ENCODE peak calls at places on chromosomes 12 and 14, in four cellular contexts. O is suprapubic skin, Q is prostate gland, N is upper lobe of left lung. X is an unnamed sample.

GRCh38 chr14:34453226-34453625 is 8.8 kb downstream of the SPTSSA start:
- DNase-seq in O (no peak), Q (no peak), N (no peak), X (no peak)

GRCh38 chr14:33842299-33842698 is 108.6 kb downstream of the EGLN3 start:
- DNase-seq in O (no peak), Q (no peak), N (no peak), X (no peak)

GRCh38 chr12:25020621-25021243 is 71.8 kb upstream of the BCAT1 start:
- DNase-seq in O (no peak), Q (no peak), N (no peak), X (no peak)

GRCh38 chr12:2489266-2489665 is 305.5 kb upstream of the FKBP4 start:
- DNase-seq in O (no peak), Q (no peak), N (no peak), X (no peak)

GRCh38 chr12:111256629-111257434 is 112.1 kb downstream of the PHETA1 start:
- DNase-seq in O (no peak), Q (no peak), N (no peak), X (no peak)

GRCh38 chr12:126404293-126404851 is 1339.1 kb downstream of the AACS start:
- DNase-seq in O (no peak), Q (no peak), N (no peak), X (no peak)

GRCh38 chr12:124739953-124740561 is 123.6 kb downstream of the SCARB1 start:
- DNase-seq in O (no peak), Q (no peak), N (no peak), X (no peak)

GRCh38 chr12:65685514-65685913 is 138.8 kb upstream of the HMGA2 start:
- DNase-seq in O (no peak), Q (no peak), N (no peak), X (no peak)

GRCh38 chr12:122245553-122245952 is 19.7 kb upstream of the DIABLO start:
- DNase-seq in O (no peak), Q (no peak), N (no peak), X (no peak)

GRCh38 chr12:121799175-121799841 is 4.5 kb upstream of the SETD1B start:
- DNase-seq in O (no peak), Q (peak), N (peak), X (peak)

GRCh38 chr12:128382946-128383739 is 116.2 kb downstream of the TMEM132C start:
- DNase-seq in O (no peak), Q (no peak), N (no peak), X (no peak)

GRCh38 chr12:32519047-32519446 is 119.7 kb downstream of the FGD4 start:
- DNase-seq in O (no peak), Q (no peak), N (no peak), X (no peak)

GRCh38 chr14:93269341-93270068 is 62.4 kb downstream of the UBR7 start:
- DNase-seq in O (no peak), Q (no peak), N (no peak), X (no peak)

GRCh38 chr12:65122661-65123060 is 1.6 kb upstream of the WIF1 start:
- DNase-seq in O (no peak), Q (no peak), N (no peak), X (no peak)

GRCh38 chr14:101476931-101477553 is 84.3 kb upstream of the DIO3 start:
- DNase-seq in O (peak), Q (no peak), N (peak), X (peak)

GRCh38 chr14:75631453-75631831 is 29.2 kb downstream of the ERG28 start:
- DNase-seq in O (no peak), Q (no peak), N (no peak), X (no peak)

GRCh38 chr14:99522457-99522891 is 41.3 kb downstream of the CCNK start:
- DNase-seq in O (no peak), Q (no peak), N (no peak), X (no peak)

GRCh38 chr14:99132821-99133562 is 139.0 kb downstream of the BCL11B start:
- DNase-seq in O (peak), Q (peak), N (no peak), X (peak)

GRCh38 chr14:99729991-99730875 is 46.1 kb downstream of the CYP46A1 start:
- DNase-seq in O (peak), Q (peak), N (peak), X (no peak)

GRCh38 chr12:47164730-47165439 is 85.1 kb upstream of the AMIGO2 start:
- DNase-seq in O (no peak), Q (no peak), N (no peak), X (no peak)

GRCh38 chr12:79063258-79063657 is 198.7 kb downstream of the SYT1 start:
- DNase-seq in O (no peak), Q (no peak), N (no peak), X (no peak)

GRCh38 chr12:25710149-25710548 is 157.1 kb upstream of the LMNTD1 start:
- DNase-seq in O (no peak), Q (no peak), N (no peak), X (no peak)

GRCh38 chr12:3279415-3279780 is 202.2 kb downstream of the TSPAN9 start:
- DNase-seq in O (no peak), Q (no peak), N (no peak), X (no peak)

GRCh38 chr12:128790221-128790620 is 33.5 kb downstream of the SLC15A4 start:
- DNase-seq in O (no peak), Q (no peak), N (no peak), X (no peak)

GRCh38 chr12:86663691-86664090 is 407.5 kb upstream of the MGAT4C start:
- DNase-seq in O (no peak), Q (no peak), N (no peak), X (no peak)

GRCh38 chr14:50954811-50955372 is 10.6 kb upstream of the PYGL start:
- DNase-seq in O (no peak), Q (no peak), N (no peak), X (no peak)

GRCh38 chr12:49017764-49018281 is 753 bp downstream of the PRKAG1 start:
- DNase-seq in O (no peak), Q (no peak), N (no peak), X (no peak)

GRCh38 chr12:102896067-102896466 is 21.0 kb downstream of the PAH start:
- DNase-seq in O (no peak), Q (no peak), N (no peak), X (no peak)

GRCh38 chr12:51986834-51987233 is 19.9 kb upstream of the TAMALIN start:
- DNase-seq in O (peak), Q (no peak), N (no peak), X (no peak)

GRCh38 chr12:4771960-4772566 is 51.9 kb downstream of the GALNT8 start:
- DNase-seq in O (no peak), Q (no peak), N (no peak), X (no peak)

GRCh38 chr12:138898-139534 is 72.4 kb downstream of the IQSEC3 start:
- DNase-seq in O (no peak), Q (no peak), N (no peak), X (no peak)

GRCh38 chr12:108231109-108231905 is 102.2 kb downstream of the WSCD2 start:
- DNase-seq in O (no peak), Q (no peak), N (no peak), X (no peak)

GRCh38 chr12:20212658-20213387 is 155.5 kb upstream of the PDE3A start:
- DNase-seq in O (peak), Q (peak), N (peak), X (peak)

GRCh38 chr14:95488376-95489162 is 27.9 kb downstream of the SYNE3 start:
- DNase-seq in O (no peak), Q (no peak), N (no peak), X (no peak)

GRCh38 chr14:50800032-50800431 is 30.9 kb downstream of the NIN start:
- DNase-seq in O (no peak), Q (no peak), N (no peak), X (no peak)

GRCh38 chr14:95901014-95901413 is 24.4 kb downstream of the TUNAR start:
- DNase-seq in O (peak), Q (no peak), N (peak), X (no peak)

GRCh38 chr14:73712540-73713141 is 1.5 kb downstream of the PNMA1 start:
- DNase-seq in O (no peak), Q (no peak), N (no peak), X (no peak)

GRCh38 chr12:41521872-41522379 is 333.8 kb downstream of the PDZRN4 start:
- DNase-seq in O (no peak), Q (no peak), N (no peak), X (no peak)

DNA sequence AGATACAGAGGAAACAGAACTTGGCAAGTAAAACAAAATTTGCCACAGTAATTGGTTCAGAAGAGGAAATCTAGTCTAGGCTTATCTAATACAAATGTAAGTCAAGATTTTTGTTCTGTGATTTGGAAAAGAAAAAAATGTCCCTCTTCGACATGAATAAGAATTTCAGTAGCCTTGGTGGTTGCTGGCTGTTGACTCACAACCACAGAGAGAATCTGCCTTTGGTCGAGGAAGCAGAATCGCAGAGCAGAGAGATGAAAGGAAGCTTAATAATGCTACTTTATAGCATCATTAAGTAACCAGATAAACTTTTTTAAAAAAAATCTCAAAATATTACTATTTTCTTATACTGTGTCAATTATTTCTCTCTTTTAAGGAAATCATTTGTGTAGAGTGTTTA is 1096.6 kb downstream of the FLRT2 start:
- DNase-seq in O (no peak), Q (no peak), N (no peak), X (no peak)
- TF ChIP-seq POLR2A in O (no peak), Q (no peak), N (no peak), X (no peak)

GRCh38 chr14:90827919-90828610 is 11.8 kb upstream of the TTC7B start:
- DNase-seq in O (peak), Q (peak), N (peak), X (peak)
- TF ChIP-seq POLR2A in O (peak), Q (peak), N (no peak), X (no peak)

GRCh38 chr12:7125632-7126227 is 3.0 kb downstream of the RBP5 start:
- DNase-seq in O (no peak), Q (no peak), N (no peak), X (no peak)

GRCh38 chr12:7122876-7123769 is 5.6 kb downstream of the RBP5 start:
- DNase-seq in O (no peak), Q (no peak), N (no peak), X (no peak)

GRCh38 chr12:7120166-7120565 is 8.5 kb downstream of the RBP5 start:
- DNase-seq in O (no peak), Q (no peak), N (no peak), X (no peak)

GRCh38 chr12:7121324-7121723 is 7.4 kb downstream of the RBP5 start:
- DNase-seq in O (no peak), Q (no peak), N (no peak), X (no peak)

DNA sequence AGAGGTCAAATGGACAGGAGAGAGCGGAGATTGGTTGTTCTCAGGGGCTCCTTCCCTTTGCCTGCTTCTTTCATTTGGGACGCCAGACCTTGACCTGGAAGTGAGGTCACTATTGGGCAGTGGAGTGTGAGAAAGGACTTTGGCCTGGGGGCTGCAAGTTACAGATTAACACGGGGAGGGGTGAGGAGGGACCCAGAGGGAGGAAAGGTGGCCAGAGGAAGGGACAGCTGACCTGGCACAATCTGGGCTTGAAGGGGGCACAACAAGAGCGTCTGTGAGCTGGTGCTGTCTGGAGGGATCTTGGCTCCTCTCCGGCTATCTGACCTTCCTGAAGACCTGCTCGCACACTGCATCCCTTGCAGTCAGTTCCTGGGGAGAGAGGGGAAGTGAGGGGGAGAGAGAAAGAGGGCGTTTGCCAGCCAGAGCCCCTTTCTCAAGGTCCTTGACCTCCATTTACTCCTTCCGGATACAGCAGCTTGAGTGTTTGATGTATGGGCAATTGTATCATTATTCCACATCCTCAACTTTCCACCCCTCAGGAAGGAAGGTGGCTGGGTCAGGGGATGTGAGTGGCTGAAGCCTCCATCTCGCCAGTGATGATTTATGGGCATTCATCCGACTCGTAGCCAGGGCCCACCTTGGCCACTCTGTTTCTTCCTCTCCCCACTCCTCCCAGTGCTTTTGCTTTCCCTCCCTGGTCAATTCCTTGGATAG is 4.7 kb downstream of the RBP5 start:
- DNase-seq in O (no peak), Q (no peak), N (no peak), X (no peak)
- TF ChIP-seq POLR2A in O (no peak), Q (no peak), N (no peak), X (no peak)

DNA sequence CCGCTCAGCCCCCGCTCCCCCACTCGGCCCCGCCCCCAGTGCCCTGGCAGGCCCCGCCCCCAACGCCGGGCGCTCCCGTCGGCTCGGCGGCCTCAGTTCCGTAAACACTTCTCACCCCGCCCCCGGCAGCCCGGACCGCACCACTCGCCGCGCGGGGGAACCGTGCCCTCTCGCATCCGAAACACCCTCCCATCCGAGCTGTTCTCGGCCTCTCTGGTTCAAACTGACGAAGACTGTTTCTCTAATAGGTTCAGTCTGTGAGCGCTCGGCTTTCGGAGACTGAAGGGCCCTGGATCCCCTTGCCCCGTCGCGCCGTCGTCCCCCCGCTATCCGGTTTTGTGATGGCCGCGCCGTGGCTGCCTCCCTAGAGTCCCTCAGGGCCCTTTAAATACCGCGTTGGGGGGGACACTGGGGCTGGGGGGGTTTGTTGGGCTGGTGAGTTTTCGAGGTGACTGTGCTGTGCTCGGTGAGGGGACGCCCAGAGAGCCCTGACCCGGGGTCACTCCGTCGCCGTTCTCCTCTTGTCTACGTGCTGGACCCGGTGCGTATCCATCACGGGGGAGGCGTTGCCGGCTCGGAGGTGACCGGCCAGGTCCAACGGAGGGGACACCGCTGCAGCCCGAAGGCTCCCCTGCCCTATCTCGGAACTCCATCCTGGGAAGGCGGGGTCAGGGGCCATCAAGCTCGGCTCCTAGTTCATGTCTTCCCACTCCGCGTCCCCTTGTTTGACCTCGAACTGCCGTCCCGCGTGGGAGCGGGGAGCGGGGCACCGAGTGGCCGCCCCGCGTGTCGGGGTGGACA is at the start of gene TCP11L2:
- DNase-seq in O (peak), Q (peak), N (peak), X (peak)
- TF ChIP-seq POLR2A in O (peak), Q (peak), N (no peak), X (no peak)

GRCh38 chr14:102893452-102893851 is 29.0 kb upstream of the AMN start:
- DNase-seq in O (no peak), Q (no peak), N (peak), X (peak)
- TF ChIP-seq POLR2A in O (no peak), Q (no peak), N (no peak), X (no peak)

GRCh38 chr12:113954547-113954946 is 11.6 kb downstream of the RBM19 start:
- DNase-seq in O (no peak), Q (no peak), N (no peak), X (no peak)
- TF ChIP-seq POLR2A in O (no peak), Q (no peak), N (no peak), X (no peak)

DNA sequence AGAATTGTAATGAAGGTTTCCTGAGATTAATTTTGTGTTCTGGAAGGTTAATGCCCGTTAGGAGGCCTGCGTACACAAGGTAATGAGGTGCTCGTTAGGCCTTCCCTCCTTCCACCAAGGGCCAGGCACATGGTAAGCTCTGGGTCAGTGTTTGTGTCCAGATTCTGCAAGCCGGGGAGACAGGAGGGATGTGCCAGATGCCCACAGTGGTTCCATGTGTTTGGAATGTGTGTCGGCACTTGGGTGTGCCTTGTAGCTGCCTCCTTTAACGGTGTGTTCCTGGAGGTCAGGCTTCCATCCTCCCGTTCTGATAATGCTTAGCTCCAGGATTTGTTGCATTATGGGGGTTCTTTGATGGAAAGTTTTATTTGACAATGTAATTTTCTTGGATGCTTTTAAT is 5.7 kb downstream of the TRAF3 start:
- DNase-seq in O (no peak), Q (no peak), N (no peak), X (no peak)
- TF ChIP-seq POLR2A in O (no peak), Q (no peak), N (no peak), X (no peak)

GRCh38 chr12:77065361-77066204 is at the start of gene E2F7:
- DNase-seq in O (peak), Q (peak), N (peak), X (peak)
- TF ChIP-seq POLR2A in O (no peak), Q (peak), N (no peak), X (no peak)

GRCh38 chr12:120169946-120170345 is 24.6 kb downstream of the GCN1 start:
- DNase-seq in O (no peak), Q (no peak), N (no peak), X (no peak)
- TF ChIP-seq POLR2A in O (no peak), Q (no peak), N (no peak), X (no peak)